ENCODE peak calls at places on chromosomes 12 and 14, in seven cellular contexts. One of them, this sample, is unnamed.

GRCh38 chr14:91127411-91127810 is 13.5 kb downstream of the DGLUCY start:
- DNase-seq in astrocyte: no peak
- DNase-seq in OCI-LY7: no peak
- DNase-seq in H1: no peak
- DNase-seq in thyroid gland: peak; percentile 80
- DNase-seq in prostate gland: peak; percentile 85
- DNase-seq in upper lobe of right lung: peak; percentile 85
- DNase-seq in this sample: peak; percentile 87

GRCh38 chr14:88424573-88424972 is 39.1 kb downstream of the SPATA7 start:
- DNase-seq in astrocyte: peak; percentile 49
- DNase-seq in OCI-LY7: no peak
- DNase-seq in H1: no peak
- DNase-seq in thyroid gland: no peak
- DNase-seq in prostate gland: no peak
- DNase-seq in upper lobe of right lung: no peak
- DNase-seq in this sample: no peak

GRCh38 chr12:104473374-104473983 is 16.7 kb downstream of the CHST11 start:
- DNase-seq in astrocyte: no peak
- DNase-seq in OCI-LY7: peak; percentile 80
- DNase-seq in H1: no peak
- DNase-seq in thyroid gland: no peak
- DNase-seq in prostate gland: no peak
- DNase-seq in upper lobe of right lung: no peak
- DNase-seq in this sample: no peak

GRCh38 chr14:79318371-79318770 is 892.9 kb downstream of the DIO2 start:
- DNase-seq in astrocyte: peak; percentile 21
- DNase-seq in OCI-LY7: no peak
- DNase-seq in H1: no peak
- DNase-seq in thyroid gland: no peak
- DNase-seq in prostate gland: no peak
- DNase-seq in upper lobe of right lung: no peak
- DNase-seq in this sample: no peak

GRCh38 chr14:28759658-28760313 is 6.8 kb upstream of the FOXG1 start:
- DNase-seq in astrocyte: no peak
- DNase-seq in OCI-LY7: no peak
- DNase-seq in H1: no peak
- DNase-seq in thyroid gland: no peak
- DNase-seq in prostate gland: no peak
- DNase-seq in upper lobe of right lung: no peak
- DNase-seq in this sample: no peak

GRCh38 chr12:43291516-43291915 is 260.5 kb downstream of the ADAMTS20 start:
- DNase-seq in astrocyte: peak; percentile 91
- DNase-seq in OCI-LY7: no peak
- DNase-seq in H1: no peak
- DNase-seq in thyroid gland: no peak
- DNase-seq in prostate gland: no peak
- DNase-seq in upper lobe of right lung: no peak
- DNase-seq in this sample: peak; percentile 25

GRCh38 chr12:619346-619745 is 43.9 kb downstream of the NINJ2 start:
- DNase-seq in astrocyte: no peak
- DNase-seq in OCI-LY7: no peak
- DNase-seq in H1: no peak
- DNase-seq in thyroid gland: no peak
- DNase-seq in prostate gland: no peak
- DNase-seq in upper lobe of right lung: no peak
- DNase-seq in this sample: no peak

GRCh38 chr12:119061208-119061796 is 80.0 kb downstream of the SRRM4 start:
- DNase-seq in astrocyte: peak; percentile 7
- DNase-seq in OCI-LY7: peak; percentile 53
- DNase-seq in H1: peak; percentile 46
- DNase-seq in thyroid gland: peak; percentile 67
- DNase-seq in prostate gland: peak; percentile 30
- DNase-seq in upper lobe of right lung: peak; percentile 75
- DNase-seq in this sample: peak; percentile 3

GRCh38 chr14:32593290-32593942 is 264.3 kb downstream of the AKAP6 start:
- DNase-seq in astrocyte: peak; percentile 94
- DNase-seq in OCI-LY7: no peak
- DNase-seq in H1: no peak
- DNase-seq in thyroid gland: no peak
- DNase-seq in prostate gland: no peak
- DNase-seq in upper lobe of right lung: no peak
- DNase-seq in this sample: peak; percentile 37

GRCh38 chr12:5479761-5480160 is 47.9 kb downstream of the NTF3 start:
- DNase-seq in astrocyte: no peak
- DNase-seq in OCI-LY7: no peak
- DNase-seq in H1: no peak
- DNase-seq in thyroid gland: no peak
- DNase-seq in prostate gland: no peak
- DNase-seq in upper lobe of right lung: no peak
- DNase-seq in this sample: no peak

GRCh38 chr12:65977384-65977783 is 153.1 kb downstream of the HMGA2 start:
- DNase-seq in astrocyte: no peak
- DNase-seq in OCI-LY7: no peak
- DNase-seq in H1: no peak
- DNase-seq in thyroid gland: no peak
- DNase-seq in prostate gland: no peak
- DNase-seq in upper lobe of right lung: no peak
- DNase-seq in this sample: no peak

DNA sequence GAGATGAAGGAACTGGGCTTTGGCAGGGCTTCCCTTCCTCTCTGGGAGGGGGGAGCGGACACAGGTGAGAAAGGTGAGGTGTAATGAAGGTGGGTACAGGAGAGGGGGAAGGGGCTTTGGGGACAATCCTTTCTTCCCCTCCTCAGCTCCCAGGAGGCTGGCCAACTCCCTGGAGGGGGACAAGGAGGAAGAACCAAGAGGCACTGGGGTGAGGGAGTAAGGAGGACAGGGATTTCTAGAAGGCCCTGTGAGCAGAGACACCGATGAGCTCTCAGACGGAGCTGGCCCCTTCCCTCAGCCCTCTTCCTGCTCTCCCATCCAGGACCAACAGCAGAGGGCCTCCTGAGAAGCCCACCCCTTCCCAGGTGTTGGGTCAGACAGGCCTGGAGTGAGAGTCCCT is 53.4 kb downstream of the PLEKHG3 start:
- DNase-seq in astrocyte: no peak
- DNase-seq in OCI-LY7: no peak
- DNase-seq in H1: no peak
- DNase-seq in thyroid gland: no peak
- DNase-seq in prostate gland: no peak
- DNase-seq in upper lobe of right lung: no peak
- DNase-seq in this sample: no peak
- H3K27ac ChIP-seq in astrocyte: peak overlapping the region; percentile 86
- H3K27ac ChIP-seq in OCI-LY7: no peak overlapping the region
- H3K27ac ChIP-seq in H1: no peak overlapping the region
- H3K27ac ChIP-seq in thyroid gland: peak overlapping the region; percentile 57
- H3K27ac ChIP-seq in prostate gland: no peak overlapping the region
- H3K27ac ChIP-seq in upper lobe of right lung: peak overlapping the region; percentile 42
- H3K27ac ChIP-seq in this sample: peak overlapping the region; percentile 99

DNA sequence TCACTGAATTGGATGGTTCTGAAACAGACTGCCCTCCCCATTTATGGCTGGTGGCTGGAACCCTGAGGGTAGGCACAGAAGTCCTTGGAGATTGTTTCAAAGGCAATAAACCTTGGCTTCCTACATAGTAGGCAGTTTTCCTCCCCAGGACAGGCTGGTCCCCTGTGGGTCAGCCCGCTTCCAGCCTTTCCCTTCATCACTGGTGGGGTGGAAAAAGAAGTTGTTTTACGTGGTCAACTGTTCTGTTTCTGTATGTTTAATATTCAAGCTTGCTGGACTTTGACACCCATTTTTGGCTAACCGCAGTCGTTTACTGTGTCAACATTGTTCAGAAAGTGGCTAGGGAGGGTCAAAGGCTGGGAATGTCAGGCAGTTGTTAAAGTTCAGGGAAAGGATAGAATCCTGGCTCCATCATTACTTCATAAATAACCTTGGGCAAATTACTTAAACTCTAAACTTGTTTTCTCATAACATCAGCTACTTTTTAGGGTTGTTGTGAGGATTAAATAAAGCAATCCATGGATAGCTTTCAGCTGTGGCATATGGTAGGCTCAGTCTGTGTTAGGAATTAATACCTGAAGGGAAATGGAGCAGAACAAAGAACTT is 2.4 kb downstream of the KLHDC2 start:
- DNase-seq in astrocyte: peak; percentile 49
- DNase-seq in OCI-LY7: no peak
- DNase-seq in H1: no peak
- DNase-seq in thyroid gland: no peak
- DNase-seq in prostate gland: no peak
- DNase-seq in upper lobe of right lung: no peak
- DNase-seq in this sample: no peak
- H3K4me1 ChIP-seq in astrocyte: peaks cover 29% of the 10 kb centered on the region
- H3K4me1 ChIP-seq in OCI-LY7: peaks cover 30% of the 10 kb centered on the region
- H3K4me1 ChIP-seq in H1: peaks cover 3% of the 10 kb centered on the region
- H3K4me1 ChIP-seq in thyroid gland: peaks cover 19% of the 10 kb centered on the region
- H3K4me1 ChIP-seq in prostate gland: no peaks in the 10 kb centered on the region
- H3K4me1 ChIP-seq in upper lobe of right lung: peaks cover 22% of the 10 kb centered on the region
- H3K4me1 ChIP-seq in this sample: peaks cover 6% of the 10 kb centered on the region

DNA sequence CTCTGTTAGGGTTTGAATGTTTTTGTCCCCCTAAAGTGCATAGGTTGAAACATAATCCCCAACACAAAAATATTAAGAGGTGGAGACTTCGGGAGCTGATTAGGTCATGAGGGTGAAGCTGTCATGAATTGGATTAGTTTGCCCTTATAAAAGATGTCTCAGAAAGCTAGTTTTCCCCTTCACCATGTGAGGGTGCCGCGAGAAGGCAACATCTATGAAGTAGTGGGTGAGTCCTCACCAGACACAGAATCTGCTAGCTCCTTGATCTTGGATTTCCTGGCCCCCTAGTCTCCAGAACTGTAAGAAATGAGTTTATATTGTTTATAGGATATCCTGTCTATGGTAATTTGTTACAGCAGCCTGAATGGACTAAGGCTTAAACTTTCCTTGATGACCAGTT is 301.5 kb upstream of the ATP2B1 start:
- DNase-seq in astrocyte: no peak
- DNase-seq in OCI-LY7: no peak
- DNase-seq in H1: no peak
- DNase-seq in thyroid gland: no peak
- DNase-seq in prostate gland: no peak
- DNase-seq in upper lobe of right lung: no peak
- DNase-seq in this sample: no peak
- TF ChIP-seq CTCF in astrocyte: no peak
- TF ChIP-seq CTCF in OCI-LY7: no peak
- TF ChIP-seq CTCF in H1: no peak
- TF ChIP-seq CTCF in thyroid gland: no peak
- TF ChIP-seq CTCF in prostate gland: no peak
- TF ChIP-seq CTCF in upper lobe of right lung: no peak
- TF ChIP-seq CTCF in this sample: peak; percentile 42

DNA sequence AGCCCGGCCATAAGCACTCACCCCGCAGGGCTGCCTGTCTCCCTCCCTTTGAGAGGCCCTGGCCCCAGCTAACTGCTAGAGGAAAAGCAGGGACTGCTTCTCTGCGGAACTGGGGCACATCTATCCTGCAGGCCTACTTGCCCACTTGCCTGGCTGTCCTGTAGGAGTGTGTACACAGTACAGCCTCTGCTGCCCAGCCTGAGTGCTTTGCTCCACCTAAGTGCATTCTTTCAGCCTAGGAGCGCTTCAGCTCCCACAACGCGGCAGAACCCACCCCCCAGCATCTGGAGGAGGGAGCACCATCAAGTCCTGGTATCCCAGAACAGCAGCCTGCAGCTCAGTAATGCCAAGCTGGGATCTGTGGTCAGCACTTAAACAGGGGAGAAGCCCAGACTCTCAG is 79.9 kb upstream of the CD163 start:
- DNase-seq in astrocyte: no peak
- DNase-seq in OCI-LY7: no peak
- DNase-seq in H1: no peak
- DNase-seq in thyroid gland: no peak
- DNase-seq in prostate gland: no peak
- DNase-seq in upper lobe of right lung: peak; percentile 57
- DNase-seq in this sample: no peak
- H3K27ac ChIP-seq in astrocyte: no peak overlapping the region
- H3K27ac ChIP-seq in OCI-LY7: no peak overlapping the region
- H3K27ac ChIP-seq in H1: no peak overlapping the region
- H3K27ac ChIP-seq in thyroid gland: no peak overlapping the region
- H3K27ac ChIP-seq in prostate gland: no peak overlapping the region
- H3K27ac ChIP-seq in upper lobe of right lung: no peak overlapping the region
- H3K27ac ChIP-seq in this sample: peak overlapping the region; percentile 43

GRCh38 chr14:68518910-68519686 is 273.8 kb downstream of the ZFP36L1 start:
- DNase-seq in astrocyte: no peak
- DNase-seq in OCI-LY7: no peak
- DNase-seq in H1: no peak
- DNase-seq in thyroid gland: no peak
- DNase-seq in prostate gland: no peak
- DNase-seq in upper lobe of right lung: no peak
- DNase-seq in this sample: no peak
- H3K4me1 ChIP-seq in astrocyte: peaks cover 4% of the 10 kb centered on the region
- H3K4me1 ChIP-seq in OCI-LY7: peaks cover 30% of the 10 kb centered on the region
- H3K4me1 ChIP-seq in H1: peaks cover 10% of the 10 kb centered on the region
- H3K4me1 ChIP-seq in thyroid gland: peaks cover 49% of the 10 kb centered on the region
- H3K4me1 ChIP-seq in prostate gland: peaks cover 6% of the 10 kb centered on the region
- H3K4me1 ChIP-seq in upper lobe of right lung: peaks cover 35% of the 10 kb centered on the region
- H3K4me1 ChIP-seq in this sample: peaks cover 45% of the 10 kb centered on the region

GRCh38 chr12:109137055-109137454 is 20.7 kb downstream of the ACACB start:
- DNase-seq in astrocyte: no peak
- DNase-seq in OCI-LY7: no peak
- DNase-seq in H1: no peak
- DNase-seq in thyroid gland: no peak
- DNase-seq in prostate gland: no peak
- DNase-seq in upper lobe of right lung: no peak
- DNase-seq in this sample: no peak

GRCh38 chr12:109131522-109132050 is 15.2 kb downstream of the ACACB start:
- DNase-seq in astrocyte: no peak
- DNase-seq in OCI-LY7: peak; percentile 52
- DNase-seq in H1: no peak
- DNase-seq in thyroid gland: peak; percentile 70
- DNase-seq in prostate gland: no peak
- DNase-seq in upper lobe of right lung: no peak
- DNase-seq in this sample: no peak

GRCh38 chr12:109130297-109130696 is 13.9 kb downstream of the ACACB start:
- DNase-seq in astrocyte: no peak
- DNase-seq in OCI-LY7: no peak
- DNase-seq in H1: no peak
- DNase-seq in thyroid gland: no peak
- DNase-seq in prostate gland: no peak
- DNase-seq in upper lobe of right lung: no peak
- DNase-seq in this sample: no peak

GRCh38 chr12:109130755-109131521 is 14.6 kb downstream of the ACACB start:
- DNase-seq in astrocyte: no peak
- DNase-seq in OCI-LY7: peak; percentile 41
- DNase-seq in H1: no peak
- DNase-seq in thyroid gland: peak; percentile 98
- DNase-seq in prostate gland: no peak
- DNase-seq in upper lobe of right lung: no peak
- DNase-seq in this sample: no peak

DNA sequence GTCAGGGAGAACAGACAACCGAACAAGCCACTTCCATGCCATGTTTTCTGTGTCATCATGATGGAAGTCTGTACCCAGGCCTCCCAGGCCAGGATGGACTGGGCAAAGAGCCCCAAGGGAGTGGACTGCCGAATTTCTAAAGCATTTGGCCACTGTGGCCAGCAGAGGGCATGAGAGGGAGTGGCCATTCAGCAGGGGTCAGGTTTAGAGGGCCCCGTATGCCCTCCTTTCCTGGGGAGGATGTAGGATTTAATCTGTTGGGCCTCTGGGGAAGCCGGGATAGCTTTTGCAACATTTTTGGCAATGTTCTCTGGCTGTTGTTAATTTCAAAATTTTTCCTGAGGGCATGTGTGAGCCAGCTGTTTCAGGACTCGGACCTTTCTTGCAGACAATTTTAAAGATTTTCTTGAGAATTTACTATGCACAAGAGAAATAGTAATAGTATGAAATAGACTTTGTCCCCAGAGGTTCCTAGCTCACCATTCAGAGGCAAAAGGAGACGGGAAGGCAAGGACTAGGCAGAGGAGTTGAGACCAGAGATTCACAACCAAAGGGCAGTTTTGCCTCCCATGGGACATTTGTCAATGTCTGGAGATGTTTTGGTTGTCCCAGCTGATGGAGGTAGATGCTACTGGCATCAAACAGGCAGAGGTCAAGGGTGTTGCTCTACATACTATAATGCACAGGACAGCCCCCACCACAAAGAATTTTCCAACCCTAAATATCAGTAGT is 18.0 kb downstream of the ACACB start:
- DNase-seq in astrocyte: no peak
- DNase-seq in OCI-LY7: no peak
- DNase-seq in H1: no peak
- DNase-seq in thyroid gland: peak; percentile 30
- DNase-seq in prostate gland: no peak
- DNase-seq in upper lobe of right lung: peak; percentile 65
- DNase-seq in this sample: no peak
- TF ChIP-seq CTCF in astrocyte: peak; percentile 30
- TF ChIP-seq CTCF in OCI-LY7: peak; percentile 70
- TF ChIP-seq CTCF in H1: peak; percentile 74
- TF ChIP-seq CTCF in thyroid gland: peak; percentile 29
- TF ChIP-seq CTCF in prostate gland: no peak
- TF ChIP-seq CTCF in upper lobe of right lung: peak; percentile 61
- TF ChIP-seq CTCF in this sample: peak; percentile 53

This sample was measured in foreskin keratinocyte.